ENCODE peak calls at places on chromosomes 12 and 14, in eight cellular contexts. One of them, this sample, is unnamed. For H3K36me3, the result is how much of the 10 kb centered on the place peaks cover.

GRCh38 chr14:95504135-95505029 is 12.1 kb downstream of the SYNE3 start:
- DNase-seq in esophagus squamous epithelium: no peak
- DNase-seq in tibial nerve: no peak
- DNase-seq in tibial artery: peak
- DNase-seq in prostate gland: no peak
- DNase-seq in IMR-90: peak
- DNase-seq in uterus: no peak
- DNase-seq in Panc1: no peak
- DNase-seq in this sample: no peak

GRCh38 chr14:59280961-59281360 is 92.5 kb downstream of the DAAM1 start:
- DNase-seq in esophagus squamous epithelium: no peak
- DNase-seq in tibial nerve: no peak
- DNase-seq in tibial artery: no peak
- DNase-seq in prostate gland: no peak
- DNase-seq in IMR-90: no peak
- DNase-seq in uterus: no peak
- DNase-seq in Panc1: no peak
- DNase-seq in this sample: no peak

GRCh38 chr14:38554046-38554445 is 298.2 kb upstream of the CLEC14A start:
- DNase-seq in esophagus squamous epithelium: no peak
- DNase-seq in tibial nerve: no peak
- DNase-seq in tibial artery: no peak
- DNase-seq in prostate gland: no peak
- DNase-seq in IMR-90: peak
- DNase-seq in uterus: no peak
- DNase-seq in Panc1: no peak
- DNase-seq in this sample: no peak

GRCh38 chr12:38934696-38935095 is 29.3 kb upstream of the CPNE8 start:
- DNase-seq in esophagus squamous epithelium: no peak
- DNase-seq in tibial nerve: no peak
- DNase-seq in tibial artery: no peak
- DNase-seq in prostate gland: no peak
- DNase-seq in IMR-90: no peak
- DNase-seq in uterus: no peak
- DNase-seq in Panc1: no peak
- DNase-seq in this sample: no peak

GRCh38 chr14:25041484-25041883 is 8.5 kb downstream of the STXBP6 start:
- DNase-seq in esophagus squamous epithelium: no peak
- DNase-seq in tibial nerve: no peak
- DNase-seq in tibial artery: no peak
- DNase-seq in prostate gland: no peak
- DNase-seq in IMR-90: no peak
- DNase-seq in uterus: no peak
- DNase-seq in Panc1: no peak
- DNase-seq in this sample: peak

GRCh38 chr14:88613552-88614010 is 50.7 kb downstream of the ZC3H14 start:
- DNase-seq in esophagus squamous epithelium: no peak
- DNase-seq in tibial nerve: no peak
- DNase-seq in tibial artery: no peak
- DNase-seq in prostate gland: peak
- DNase-seq in IMR-90: peak
- DNase-seq in uterus: no peak
- DNase-seq in Panc1: no peak
- DNase-seq in this sample: peak

GRCh38 chr12:64610660-64611429 is 550 bp downstream of the RASSF3 start:
- DNase-seq in esophagus squamous epithelium: no peak
- DNase-seq in tibial nerve: peak
- DNase-seq in tibial artery: peak
- DNase-seq in prostate gland: peak
- DNase-seq in IMR-90: peak
- DNase-seq in uterus: peak
- DNase-seq in Panc1: no peak
- DNase-seq in this sample: peak

GRCh38 chr14:36068777-36069534 is 107.6 kb downstream of the PTCSC3 start:
- DNase-seq in esophagus squamous epithelium: no peak
- DNase-seq in tibial nerve: no peak
- DNase-seq in tibial artery: no peak
- DNase-seq in prostate gland: no peak
- DNase-seq in IMR-90: peak
- DNase-seq in uterus: no peak
- DNase-seq in Panc1: no peak
- DNase-seq in this sample: no peak

GRCh38 chr12:64746663-64747062 is 12.5 kb downstream of the GNS start:
- DNase-seq in esophagus squamous epithelium: no peak
- DNase-seq in tibial nerve: no peak
- DNase-seq in tibial artery: no peak
- DNase-seq in prostate gland: no peak
- DNase-seq in IMR-90: peak
- DNase-seq in uterus: no peak
- DNase-seq in Panc1: no peak
- DNase-seq in this sample: no peak

GRCh38 chr12:25872137-25872536 is 86.3 kb upstream of the RASSF8 start:
- DNase-seq in esophagus squamous epithelium: no peak
- DNase-seq in tibial nerve: no peak
- DNase-seq in tibial artery: no peak
- DNase-seq in prostate gland: no peak
- DNase-seq in IMR-90: no peak
- DNase-seq in uterus: no peak
- DNase-seq in Panc1: no peak
- DNase-seq in this sample: no peak

GRCh38 chr14:81147140-81147897 is 73.4 kb downstream of the GTF2A1 start:
- DNase-seq in esophagus squamous epithelium: no peak
- DNase-seq in tibial nerve: no peak
- DNase-seq in tibial artery: no peak
- DNase-seq in prostate gland: no peak
- DNase-seq in IMR-90: no peak
- DNase-seq in uterus: no peak
- DNase-seq in Panc1: no peak
- DNase-seq in this sample: no peak

GRCh38 chr14:59208224-59208814 is 19.9 kb downstream of the DAAM1 start:
- DNase-seq in esophagus squamous epithelium: no peak
- DNase-seq in tibial nerve: no peak
- DNase-seq in tibial artery: no peak
- DNase-seq in prostate gland: no peak
- DNase-seq in IMR-90: peak
- DNase-seq in uterus: peak
- DNase-seq in Panc1: no peak
- DNase-seq in this sample: no peak

GRCh38 chr12:113136128-113136989 is 798 bp upstream of the RASAL1 start:
- DNase-seq in esophagus squamous epithelium: no peak
- DNase-seq in tibial nerve: no peak
- DNase-seq in tibial artery: no peak
- DNase-seq in prostate gland: no peak
- DNase-seq in IMR-90: no peak
- DNase-seq in uterus: no peak
- DNase-seq in Panc1: no peak
- DNase-seq in this sample: peak

GRCh38 chr14:91380610-91381371 is 36.8 kb downstream of the CCDC88C start:
- DNase-seq in esophagus squamous epithelium: no peak
- DNase-seq in tibial nerve: no peak
- DNase-seq in tibial artery: no peak
- DNase-seq in prostate gland: no peak
- DNase-seq in IMR-90: no peak
- DNase-seq in uterus: no peak
- DNase-seq in Panc1: no peak
- DNase-seq in this sample: no peak

GRCh38 chr12:51820721-51821422 is 27.6 kb downstream of the FIGNL2 start:
- DNase-seq in esophagus squamous epithelium: no peak
- DNase-seq in tibial nerve: no peak
- DNase-seq in tibial artery: no peak
- DNase-seq in prostate gland: peak
- DNase-seq in IMR-90: peak
- DNase-seq in uterus: peak
- DNase-seq in Panc1: no peak
- DNase-seq in this sample: peak

GRCh38 chr12:51818086-51818485 is 30.4 kb downstream of the FIGNL2 start:
- DNase-seq in esophagus squamous epithelium: no peak
- DNase-seq in tibial nerve: no peak
- DNase-seq in tibial artery: no peak
- DNase-seq in prostate gland: no peak
- DNase-seq in IMR-90: no peak
- DNase-seq in uterus: no peak
- DNase-seq in Panc1: no peak
- DNase-seq in this sample: no peak

GRCh38 chr12:51818567-51819300 is 29.8 kb downstream of the FIGNL2 start:
- DNase-seq in esophagus squamous epithelium: no peak
- DNase-seq in tibial nerve: no peak
- DNase-seq in tibial artery: no peak
- DNase-seq in prostate gland: no peak
- DNase-seq in IMR-90: peak
- DNase-seq in uterus: peak
- DNase-seq in Panc1: no peak
- DNase-seq in this sample: no peak

GRCh38 chr12:51821423-51822260 is 26.9 kb downstream of the FIGNL2 start:
- DNase-seq in esophagus squamous epithelium: no peak
- DNase-seq in tibial nerve: no peak
- DNase-seq in tibial artery: no peak
- DNase-seq in prostate gland: no peak
- DNase-seq in IMR-90: no peak
- DNase-seq in uterus: no peak
- DNase-seq in Panc1: no peak
- DNase-seq in this sample: no peak

DNA sequence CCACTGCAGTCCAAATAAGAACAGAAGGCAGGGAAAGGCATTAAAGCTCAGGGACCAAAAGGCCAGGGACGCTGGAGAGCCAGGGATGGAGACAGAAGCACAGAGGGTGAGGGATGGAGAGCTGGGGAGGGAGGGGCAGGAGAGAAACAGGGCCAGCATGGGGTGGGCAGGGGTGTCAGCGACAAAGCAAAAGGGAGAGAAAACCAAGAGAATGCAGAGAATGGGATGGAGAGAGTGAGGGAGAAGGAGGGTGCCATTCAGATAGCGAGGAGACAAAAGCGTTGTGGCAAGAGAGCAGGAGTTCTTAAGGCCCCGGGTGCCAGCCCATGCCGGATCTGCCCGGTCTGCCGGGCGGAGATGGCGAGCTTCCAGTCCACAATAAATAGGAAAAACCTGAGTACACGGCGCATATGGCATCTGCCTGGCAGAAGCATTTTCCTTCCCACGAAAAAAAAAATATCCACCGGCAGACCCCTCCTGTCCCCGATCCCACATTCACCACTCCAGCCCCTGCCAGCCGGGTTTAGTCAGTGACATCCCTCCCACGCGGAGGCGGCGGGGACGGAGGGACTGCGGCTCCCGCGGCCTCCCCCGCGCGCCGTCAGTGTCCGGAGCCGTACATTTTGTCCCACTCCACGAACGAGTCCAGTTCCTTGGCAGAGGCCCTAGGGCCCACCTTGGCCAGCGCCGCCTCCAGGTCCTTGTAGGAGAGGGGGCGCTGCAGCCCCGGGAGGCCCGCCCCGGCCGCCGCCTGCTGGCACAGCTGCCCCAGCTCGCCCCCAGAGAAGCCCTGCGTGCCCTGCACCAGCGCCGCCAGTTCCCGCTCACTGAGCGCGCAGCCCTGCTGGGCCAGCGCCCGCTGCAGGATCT is 28.4 kb downstream of the FIGNL2 start:
- DNase-seq in esophagus squamous epithelium: no peak
- DNase-seq in tibial nerve: no peak
- DNase-seq in tibial artery: no peak
- DNase-seq in prostate gland: peak
- DNase-seq in IMR-90: no peak
- DNase-seq in uterus: peak
- DNase-seq in Panc1: no peak
- DNase-seq in this sample: peak
- H3K4me3 ChIP-seq in esophagus squamous epithelium: peak
- H3K4me3 ChIP-seq in tibial nerve: peak
- H3K4me3 ChIP-seq in tibial artery: peak
- H3K4me3 ChIP-seq in prostate gland: peak
- H3K4me3 ChIP-seq in IMR-90: peak
- H3K4me3 ChIP-seq in uterus: no peak
- H3K4me3 ChIP-seq in Panc1: peak
- H3K4me3 ChIP-seq in this sample: peak

DNA sequence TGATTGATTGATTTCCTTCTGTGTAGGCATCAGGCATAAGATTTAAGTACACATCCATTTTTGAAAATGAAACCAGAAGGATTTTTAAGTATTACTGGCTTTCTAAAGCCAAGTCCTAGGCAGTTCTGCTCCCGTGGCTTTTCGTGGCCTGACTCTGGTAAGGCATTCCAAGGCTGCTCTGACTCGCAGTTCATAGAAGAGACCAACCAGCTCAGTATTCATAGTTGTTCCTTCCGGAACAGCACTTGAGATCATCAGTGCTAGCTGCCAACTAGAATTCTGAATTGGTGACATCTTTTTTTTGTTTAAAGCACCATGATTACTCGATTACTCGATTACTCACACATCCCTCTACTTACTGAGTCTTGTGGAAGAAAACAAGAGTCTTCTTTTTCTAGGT is 25.9 kb downstream of the SUDS3 start:
- DNase-seq in esophagus squamous epithelium: no peak
- DNase-seq in tibial nerve: no peak
- DNase-seq in tibial artery: no peak
- DNase-seq in prostate gland: no peak
- DNase-seq in IMR-90: peak
- DNase-seq in uterus: no peak
- DNase-seq in Panc1: no peak
- DNase-seq in this sample: no peak
- H3K36me3 ChIP-seq in esophagus squamous epithelium: under half
- H3K36me3 ChIP-seq in tibial nerve: half or more
- H3K36me3 ChIP-seq in tibial artery: half or more
- H3K36me3 ChIP-seq in prostate gland: under half
- H3K36me3 ChIP-seq in IMR-90: under half
- H3K36me3 ChIP-seq in uterus: under half
- H3K36me3 ChIP-seq in Panc1: under half
- H3K36me3 ChIP-seq in this sample: under half

DNA sequence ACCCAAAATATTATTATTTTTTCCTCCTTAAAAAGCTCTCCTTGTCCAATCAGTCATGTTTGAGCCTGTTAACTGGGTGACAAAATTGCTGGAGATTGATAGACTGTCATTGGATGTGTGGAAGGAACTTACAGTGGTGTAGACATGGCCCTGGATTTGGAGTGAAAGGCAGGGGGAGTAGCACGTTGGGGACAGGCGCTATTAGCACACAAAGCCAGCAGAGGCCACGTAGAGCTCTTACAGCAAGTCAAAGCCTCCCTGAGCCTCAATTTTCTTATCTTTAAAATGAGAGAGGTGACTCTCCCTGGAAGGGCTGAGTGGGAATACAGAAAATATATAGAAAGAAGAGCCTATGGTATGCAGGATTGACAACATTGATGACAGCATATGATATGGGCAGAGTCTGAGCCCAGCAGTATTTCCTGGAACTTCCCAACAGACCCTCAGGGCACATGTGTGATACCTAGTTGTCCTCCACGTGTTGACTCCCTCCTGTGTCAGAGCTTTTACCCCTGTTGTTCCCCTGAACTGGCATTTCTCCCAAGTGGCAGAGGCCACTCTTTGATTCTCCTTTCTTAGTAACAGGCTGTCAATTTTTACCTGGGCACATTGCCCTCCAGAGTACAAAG is 504.9 kb downstream of the VRK1 start:
- DNase-seq in esophagus squamous epithelium: no peak
- DNase-seq in tibial nerve: no peak
- DNase-seq in tibial artery: no peak
- DNase-seq in prostate gland: no peak
- DNase-seq in IMR-90: no peak
- DNase-seq in uterus: no peak
- DNase-seq in Panc1: no peak
- DNase-seq in this sample: no peak
- TF ChIP-seq CTCF in esophagus squamous epithelium: no peak
- TF ChIP-seq CTCF in tibial nerve: no peak
- TF ChIP-seq CTCF in tibial artery: no peak
- TF ChIP-seq CTCF in prostate gland: no peak
- TF ChIP-seq CTCF in IMR-90: no peak
- TF ChIP-seq CTCF in uterus: no peak
- TF ChIP-seq CTCF in Panc1: no peak
- TF ChIP-seq CTCF in this sample: no peak

GRCh38 chr14:49583629-49584028 is 2.6 kb downstream of the RPS29 start:
- DNase-seq in esophagus squamous epithelium: no peak
- DNase-seq in tibial nerve: no peak
- DNase-seq in tibial artery: no peak
- DNase-seq in prostate gland: no peak
- DNase-seq in IMR-90: peak
- DNase-seq in uterus: no peak
- DNase-seq in Panc1: no peak
- DNase-seq in this sample: no peak
- H3K4me3 ChIP-seq in esophagus squamous epithelium: no peak
- H3K4me3 ChIP-seq in tibial nerve: no peak
- H3K4me3 ChIP-seq in tibial artery: no peak
- H3K4me3 ChIP-seq in prostate gland: no peak
- H3K4me3 ChIP-seq in IMR-90: peak
- H3K4me3 ChIP-seq in uterus: no peak
- H3K4me3 ChIP-seq in Panc1: peak
- H3K4me3 ChIP-seq in this sample: no peak